ENCODE peak calls at places on chromosomes 12 and 14, in four cellular contexts. W, Y, E and U are unnamed samples.

GRCh38 chr12:851343-851742 is 98.2 kb downstream of the RAD52 start:
- DNase-seq in W (no peak), Y (no peak), E (no peak), U (no peak)

GRCh38 chr12:14373202-14373601 is 7.7 kb downstream of the ATF7IP start:
- DNase-seq in W (no peak), Y (no peak), E (no peak), U (no peak)

GRCh38 chr12:27615331-27615891 is 80.8 kb upstream of the REP15 start:
- DNase-seq in W (no peak), Y (no peak), E (no peak), U (no peak)

GRCh38 chr12:24482882-24483604 is 465.9 kb downstream of the BCAT1 start:
- DNase-seq in W (no peak), Y (no peak), E (no peak), U (no peak)

GRCh38 chr12:55736780-55737580 is 5.9 kb upstream of the GDF11 start:
- DNase-seq in W (peak; percentile 55), Y (peak; percentile 48), E (no peak), U (no peak)

GRCh38 chr14:68695326-68695768 is 97.5 kb downstream of the ZFP36L1 start:
- DNase-seq in W (no peak), Y (no peak), E (peak; percentile 80), U (peak; percentile 71)

GRCh38 chr14:88838015-88838414 is 13.6 kb downstream of the TTC8 start:
- DNase-seq in W (no peak), Y (no peak), E (no peak), U (no peak)

GRCh38 chr14:62428429-62429203 is 616.6 kb downstream of the KCNH5 start:
- DNase-seq in W (no peak), Y (no peak), E (no peak), U (no peak)

GRCh38 chr12:128657378-128657777 is 166.4 kb downstream of the SLC15A4 start:
- DNase-seq in W (no peak), Y (no peak), E (no peak), U (no peak)

GRCh38 chr12:85781751-85782150 is 54.5 kb downstream of the RASSF9 start:
- DNase-seq in W (no peak), Y (no peak), E (no peak), U (no peak)

GRCh38 chr14:29927596-29928341 is at the start of gene PRKD1:
- DNase-seq in W (no peak), Y (peak; percentile 70), E (no peak), U (peak; percentile 43)

GRCh38 chr12:89731064-89731463 is 22.4 kb upstream of the ATP2B1 start:
- DNase-seq in W (no peak), Y (no peak), E (no peak), U (no peak)

GRCh38 chr12:108360487-108360886 is 21.4 kb upstream of the CMKLR1 start:
- DNase-seq in W (no peak), Y (no peak), E (peak; percentile 84), U (peak; percentile 36)

GRCh38 chr12:46384451-46385301 is 12.1 kb upstream of the SLC38A2 start:
- DNase-seq in W (no peak), Y (no peak), E (no peak), U (no peak)

GRCh38 chr12:102062419-102062806 is 622 bp upstream of the WASHC3 start:
- DNase-seq in W (no peak), Y (no peak), E (no peak), U (no peak)

GRCh38 chr12:84502907-84503787 is 409.5 kb downstream of the SLC6A15 start:
- DNase-seq in W (peak; percentile 7), Y (peak; percentile 9), E (no peak), U (no peak)

GRCh38 chr12:113131556-113131955 is 4.0 kb downstream of the RASAL1 start:
- DNase-seq in W (no peak), Y (no peak), E (no peak), U (no peak)

GRCh38 chr12:14841761-14842160 is 1.6 kb downstream of the ART4 start:
- DNase-seq in W (no peak), Y (no peak), E (no peak), U (no peak)

GRCh38 chr12:19066471-19067001 is 63.0 kb upstream of the PLEKHA5 start:
- DNase-seq in W (no peak), Y (no peak), E (no peak), U (no peak)

GRCh38 chr12:170361-171225 is 43.4 kb downstream of the SLC6A12 start:
- DNase-seq in W (no peak), Y (no peak), E (no peak), U (no peak)

GRCh38 chr12:79402626-79403025 is 288.1 kb downstream of the PAWR start:
- DNase-seq in W (no peak), Y (no peak), E (no peak), U (no peak)

GRCh38 chr12:15364221-15365170 is 42.2 kb downstream of the PTPRO start:
- DNase-seq in W (no peak), Y (no peak), E (no peak), U (no peak)

GRCh38 chr12:1473418-1473817 is 121.0 kb downstream of the FBXL14 start:
- DNase-seq in W (peak; percentile 25), Y (no peak), E (no peak), U (no peak)

GRCh38 chr12:91889970-91890369 is 255.7 kb downstream of the BTG1 start:
- DNase-seq in W (no peak), Y (no peak), E (no peak), U (no peak)

GRCh38 chr14:44448816-44449411 is 58.2 kb downstream of the FSCB start:
- DNase-seq in W (no peak), Y (peak; percentile 45), E (no peak), U (no peak)

GRCh38 chr12:6201775-6202292 is 1.6 kb downstream of the CD9 start:
- DNase-seq in W (no peak), Y (no peak), E (no peak), U (no peak)

GRCh38 chr14:28952707-28953106 is 186.1 kb downstream of the FOXG1 start:
- DNase-seq in W (no peak), Y (no peak), E (no peak), U (no peak)

GRCh38 chr14:96051642-96052540 is 12.7 kb downstream of the C14orf132 start:
- DNase-seq in W (no peak), Y (no peak), E (no peak), U (no peak)

GRCh38 chr14:71734076-71734475 is 198.2 kb upstream of the RGS6 start:
- DNase-seq in W (no peak), Y (no peak), E (no peak), U (no peak)

GRCh38 chr12:52499836-52500560 is 6.9 kb upstream of the KRT6A start:
- DNase-seq in W (no peak), Y (no peak), E (no peak), U (no peak)

GRCh38 chr12:56955631-56956256 is 1.7 kb downstream of the RDH16 start:
- DNase-seq in W (no peak), Y (no peak), E (no peak), U (no peak)

GRCh38 chr12:48824112-48824511 is 5.8 kb downstream of the CACNB3 start:
- DNase-seq in W (no peak), Y (peak; percentile 80), E (no peak), U (no peak)
- TF ChIP-seq SPI1 in W (no peak), Y (no peak), E (no peak), U (no peak)

DNA sequence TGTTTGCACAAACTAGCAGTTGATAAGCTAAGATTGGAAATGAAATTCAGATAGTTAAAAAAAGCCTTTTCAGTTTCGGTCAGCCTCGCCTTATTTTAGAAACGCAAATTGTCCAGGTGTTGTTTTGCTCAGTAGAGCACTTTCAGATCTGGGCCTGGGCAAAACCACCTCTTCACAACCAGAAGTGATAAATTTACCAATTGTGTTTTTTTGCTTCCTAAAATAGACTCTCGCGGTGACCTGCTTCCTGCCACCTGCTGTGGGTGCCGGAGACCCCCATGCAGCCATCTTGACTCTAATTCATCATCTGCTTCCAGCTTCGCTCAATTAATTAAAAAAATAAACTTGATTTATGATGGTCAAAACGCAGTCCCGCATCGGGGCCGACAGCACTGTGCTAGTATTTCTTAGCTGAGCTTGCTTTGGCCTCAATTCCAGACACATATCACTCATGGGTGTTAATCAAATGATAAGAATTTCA is 335.6 kb downstream of the TMEM121 start:
- DNase-seq in W (no peak), Y (no peak), E (peak; percentile 88), U (peak; percentile 60)
- TF ChIP-seq SPI1 in W (no peak), Y (no peak), E (no peak), U (peak; percentile 7)

DNA sequence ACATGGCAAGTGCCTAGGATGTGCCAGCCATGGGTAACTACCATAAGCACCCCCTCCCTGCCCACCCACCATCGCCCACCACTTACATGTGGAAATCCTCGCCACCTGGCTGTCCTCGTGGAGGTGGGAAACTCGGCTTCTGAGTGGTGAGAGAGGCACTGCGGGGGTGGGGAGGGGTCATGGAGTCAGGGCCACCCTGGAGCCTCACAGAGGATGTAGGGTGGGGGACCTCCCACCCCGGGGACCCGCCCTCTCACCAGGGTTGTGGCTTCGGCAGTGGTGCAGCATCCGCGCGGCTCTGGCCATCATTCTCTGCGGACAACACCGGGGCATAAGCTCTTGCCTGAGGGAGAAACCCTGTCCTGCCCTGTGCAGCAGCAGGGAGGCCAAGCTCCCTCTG is 12.6 kb upstream of the ENDOU start:
- DNase-seq in W (no peak), Y (peak; percentile 41), E (no peak), U (no peak)
- TF ChIP-seq SPI1 in W (no peak), Y (no peak), E (no peak), U (no peak)

GRCh38 chr14:100239200-100239839 is 376 bp downstream of the YY1 start:
- DNase-seq in W (no peak), Y (peak; percentile 14), E (no peak), U (no peak)
- TF ChIP-seq SPI1 in W (no peak), Y (no peak), E (no peak), U (no peak)

DNA sequence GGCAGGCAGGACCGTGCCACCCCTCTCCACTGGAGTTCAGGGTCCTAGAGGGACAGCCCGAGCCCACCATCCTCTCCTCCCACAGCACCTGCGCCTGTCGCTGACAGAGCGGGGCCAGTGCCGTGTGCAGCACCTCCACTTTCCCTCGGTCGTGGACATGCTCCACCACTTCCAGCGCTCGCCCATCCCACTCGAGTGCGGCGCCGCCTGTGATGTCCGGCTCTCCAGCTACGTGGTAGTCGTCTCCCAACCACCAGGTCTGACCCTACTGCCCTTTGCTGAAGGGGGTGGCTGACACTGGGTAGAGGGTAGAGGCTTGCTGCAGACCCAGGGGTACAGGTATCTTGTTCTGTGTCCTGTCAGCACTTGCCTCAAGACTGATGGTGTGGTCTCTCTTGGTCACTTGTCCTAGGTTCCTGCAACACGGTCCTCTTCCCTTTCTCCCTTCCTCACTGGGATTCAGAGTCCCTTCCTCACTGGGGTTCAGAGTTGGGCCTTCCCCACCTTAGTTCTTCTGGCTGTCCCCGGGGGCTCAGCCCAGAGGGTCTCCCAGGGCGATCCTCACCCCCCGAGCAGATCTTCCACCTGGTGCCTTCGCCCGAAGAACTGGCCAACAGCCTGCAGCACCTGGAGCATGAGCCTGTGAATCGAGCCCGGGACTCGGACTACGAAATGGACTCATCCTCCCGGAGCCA is 42.0 kb downstream of the SH2B3 start:
- DNase-seq in W (no peak), Y (no peak), E (no peak), U (no peak)
- TF ChIP-seq SPI1 in W (no peak), Y (no peak), E (no peak), U (no peak)

GRCh38 chr14:23481992-23482813 is 12.7 kb downstream of the NGDN start:
- DNase-seq in W (no peak), Y (no peak), E (no peak), U (no peak)
- TF ChIP-seq SPI1 in W (no peak), Y (no peak), E (no peak), U (no peak)